ENCODE peak calls at places on chromosomes 11 and 22, in seven cellular contexts. A is AG09309, J is AG10803, L is foreskin fibroblast, R is kidney, D is mucosa of descending colon, H is epithelial cell of esophagus. F is an unnamed sample.

GRCh38 chr11:10514210-10514609 is 26.8 kb downstream of the RNF141 start:
- DNase-seq in L (no peak), H (peak), J (peak), A (no peak), D (no peak), R (no peak), F (peak)

GRCh38 chr11:32531528-32531927 is 52.1 kb upstream of the EIF3M start:
- DNase-seq in D (no peak), R (no peak), J (no peak), H (peak), L (no peak), A (no peak), F (peak)

GRCh38 chr11:21783954-21784353 is 408.9 kb upstream of the ANO5 start:
- DNase-seq in A (no peak), H (no peak), L (no peak), R (no peak), D (no peak), J (no peak), F (no peak)

GRCh38 chr22:37058917-37059701 is 7.6 kb downstream of the KCTD17 start:
- DNase-seq in R (peak), D (no peak), H (no peak), J (no peak), L (no peak), A (no peak), F (no peak)

GRCh38 chr11:128905345-128906184 is 14.4 kb downstream of the KCNJ5 start:
- DNase-seq in R (peak), J (no peak), H (peak), D (peak), A (no peak), L (no peak), F (peak)

GRCh38 chr11:45658292-45658991 is 7.0 kb downstream of the CHST1 start:
- DNase-seq in D (no peak), R (peak), J (peak), A (peak), H (no peak), L (peak), F (peak)

GRCh38 chr22:18031670-18032454 is 7.5 kb upstream of the MICAL3 start:
- DNase-seq in A (peak), L (peak), H (peak), R (peak), J (peak), D (no peak), F (peak)

GRCh38 chr22:49769691-49770315 is 57.9 kb downstream of the BRD1 start:
- DNase-seq in H (no peak), R (peak), A (no peak), J (no peak), L (no peak), D (no peak), F (no peak)

GRCh38 chr11:10302294-10302743 is 2.6 kb upstream of the ADM start:
- DNase-seq in R (no peak), L (no peak), H (peak), J (no peak), A (no peak), D (no peak), F (no peak)

GRCh38 chr22:28112548-28113043 is 193.5 kb upstream of the PITPNB start:
- DNase-seq in R (no peak), A (peak), D (no peak), J (peak), L (peak), H (peak), F (peak)

DNA sequence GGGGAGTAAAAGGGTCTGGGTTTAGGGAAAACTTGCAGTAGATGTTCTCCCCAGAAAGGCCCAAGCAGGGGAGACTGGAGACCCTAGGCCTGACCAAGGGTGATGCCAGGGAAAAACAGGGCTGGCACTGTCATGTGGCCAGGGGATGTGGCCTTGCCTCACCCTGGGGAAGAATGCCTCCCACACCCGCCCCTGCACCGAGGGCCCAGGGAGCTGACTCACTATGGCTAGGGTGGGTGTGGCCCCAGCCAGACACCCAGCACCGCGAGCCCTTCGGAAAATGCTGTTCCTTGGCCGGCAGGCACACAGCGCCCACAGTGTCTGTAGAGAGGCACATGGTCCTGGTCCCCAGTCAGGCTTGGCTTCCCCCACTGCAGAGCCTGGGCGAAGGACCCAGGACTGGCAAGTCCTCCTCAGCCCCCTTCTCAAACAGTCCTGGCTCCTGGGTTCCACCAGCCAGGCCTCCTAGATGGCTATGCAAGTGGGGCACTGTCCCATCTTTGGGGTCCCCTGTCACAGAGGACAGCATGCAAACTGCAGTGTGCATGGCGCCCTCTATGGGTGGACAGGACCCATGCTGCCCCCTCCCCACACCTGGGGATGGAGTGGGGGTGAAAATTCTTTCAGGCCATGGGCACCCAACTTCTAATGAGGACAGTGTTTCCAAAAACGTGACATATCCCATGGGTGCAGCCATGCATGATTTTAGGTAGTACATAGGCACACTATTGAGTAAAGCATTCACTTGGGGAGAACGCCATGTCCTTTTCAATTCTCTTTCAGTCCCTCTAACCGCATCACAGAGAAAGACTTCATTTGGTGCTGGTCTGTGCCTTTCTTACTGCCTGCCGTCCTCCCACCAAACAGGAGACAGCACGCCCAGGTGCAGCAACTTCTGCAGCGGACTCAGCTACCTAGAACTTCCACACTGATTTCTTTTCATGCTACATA is 15.2 kb downstream of the TMPRSS5 start:
- DNase-seq in H (peak), J (peak), A (peak), L (peak), R (peak), D (peak), F (peak)
- TF ChIP-seq CTCF in H (no peak), J (no peak), A (peak), L (peak), R (no peak), D (no peak), F (peak)

GRCh38 chr11:69684651-69685050 is 9.5 kb upstream of the LTO1 start:
- DNase-seq in D (no peak), A (no peak), J (no peak), R (no peak), L (no peak), H (no peak), F (no peak)

GRCh38 chr11:69686452-69686851 is 11.3 kb upstream of the LTO1 start:
- DNase-seq in J (no peak), L (no peak), H (no peak), D (no peak), A (no peak), R (no peak), F (no peak)

GRCh38 chr11:69686856-69687255 is 11.7 kb upstream of the LTO1 start:
- DNase-seq in A (no peak), L (no peak), H (peak), R (no peak), J (no peak), D (no peak), F (no peak)

GRCh38 chr11:69683764-69684333 is 8.7 kb upstream of the LTO1 start:
- DNase-seq in A (no peak), J (no peak), H (peak), L (no peak), D (no peak), R (no peak), F (peak)

GRCh38 chr11:69685348-69685747 is 10.2 kb upstream of the LTO1 start:
- DNase-seq in D (no peak), R (no peak), L (no peak), J (no peak), A (no peak), H (no peak), F (no peak)
- H3K4me3 ChIP-seq in D (no peak), R (no peak), L (no peak), J (no peak), A (no peak), H (no peak), F (no peak)

GRCh38 chr22:46537946-46538815 is 761 bp upstream of the CELSR1 start:
- DNase-seq in D (no peak), A (no peak), L (no peak), R (peak), J (peak), H (peak), F (peak)
- TF ChIP-seq CTCF in D (no peak), A (peak), L (no peak), R (no peak), J (no peak), H (peak), F (no peak)

DNA sequence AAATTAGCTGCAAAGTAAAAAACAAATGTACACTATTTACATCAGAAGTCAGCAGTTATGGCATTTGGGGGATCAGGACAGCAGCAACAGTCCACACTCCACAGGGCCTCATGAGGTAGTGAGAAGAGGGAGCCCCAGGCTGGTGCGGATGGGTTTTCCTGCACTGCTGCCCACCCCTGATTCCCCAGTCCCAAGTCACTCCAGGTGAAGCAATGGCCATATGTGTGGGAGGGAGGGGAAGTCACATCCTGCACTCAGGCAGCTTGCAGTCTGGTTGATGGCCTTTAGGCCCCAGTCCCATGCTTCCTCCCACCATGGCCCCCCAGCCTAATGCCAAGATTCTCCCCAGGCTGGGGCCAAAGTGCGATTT is 39.4 kb downstream of the BUD13 start:
- DNase-seq in R (no peak), H (no peak), A (no peak), J (no peak), L (no peak), D (no peak), F (no peak)
- H3K4me3 ChIP-seq in R (no peak), H (no peak), A (no peak), J (no peak), L (no peak), D (no peak), F (no peak)

GRCh38 chr22:41966607-41967240 is 2.5 kb upstream of the SEPTIN3 start:
- DNase-seq in J (peak), A (peak), R (no peak), L (peak), H (peak), D (no peak), F (peak)
- TF ChIP-seq CTCF in J (peak), A (peak), R (peak), L (peak), H (peak), D (no peak), F (peak)

GRCh38 chr11:93845181-93846092 is 5.0 kb downstream of the VSTM5 start:
- DNase-seq in R (no peak), A (no peak), D (no peak), H (peak), J (no peak), L (no peak), F (no peak)
- H3K4me3 ChIP-seq in R (no peak), A (no peak), D (no peak), H (no peak), J (no peak), L (no peak), F (no peak)

F was measured in fibroblast of pulmonary artery.